ENCODE peak calls at places on chromosomes 2 and 18, in six cellular contexts. K is K562, X is GM12891, G is GM12878, Y is HepG2, E is H1. I is an unnamed sample.

GRCh38 chr2:212539145-212539880 is 711 bp upstream of the ERBB4 start:
- DNase-seq in K (no peak), X (no peak), G (no peak), Y (no peak), E (peak; percentile 44), I (no peak)

GRCh38 chr2:199994296-199994695 is 38.9 kb downstream of the MAIP1 start:
- DNase-seq in K (no peak), X (no peak), G (no peak), Y (no peak), E (no peak), I (no peak)

GRCh38 chr2:134170269-134170668 is 83.6 kb upstream of the MGAT5 start:
- DNase-seq in K (no peak), X (no peak), G (no peak), Y (no peak), E (no peak), I (no peak)

GRCh38 chr18:36819621-36820020 is 9.2 kb downstream of the TPGS2 start:
- DNase-seq in K (no peak), X (no peak), G (no peak), Y (no peak), E (no peak), I (no peak)

GRCh38 chr18:13989209-13989608 is 73.9 kb upstream of the MC2R start:
- DNase-seq in K (no peak), X (no peak), G (no peak), Y (no peak), E (no peak), I (no peak)

GRCh38 chr2:105126353-105126752 is 88.5 kb downstream of the MRPS9 start:
- DNase-seq in K (no peak), X (no peak), G (no peak), Y (no peak), E (no peak), I (no peak)

GRCh38 chr18:36579311-36579710 is 249.5 kb downstream of the TPGS2 start:
- DNase-seq in K (no peak), X (no peak), G (no peak), Y (no peak), E (no peak), I (no peak)

GRCh38 chr2:38163006-38163405 is 87.1 kb upstream of the CYP1B1 start:
- DNase-seq in K (no peak), X (no peak), G (no peak), Y (no peak), E (no peak), I (no peak)

GRCh38 chr2:9582624-9583023 is 27.0 kb upstream of the ADAM17 start:
- DNase-seq in K (no peak), X (no peak), G (no peak), Y (no peak), E (no peak), I (no peak)

GRCh38 chr2:78992807-78993517 is 32.5 kb upstream of the REG3G start:
- DNase-seq in K (no peak), X (peak; percentile 26), G (no peak), Y (no peak), E (peak; percentile 33), I (no peak)

GRCh38 chr2:71715951-71716696 is 262.8 kb downstream of the DYSF start:
- DNase-seq in K (no peak), X (no peak), G (no peak), Y (no peak), E (no peak), I (no peak)

GRCh38 chr2:71714601-71715240 is 261.4 kb downstream of the DYSF start:
- DNase-seq in K (no peak), X (no peak), G (no peak), Y (no peak), E (no peak), I (no peak)

GRCh38 chr2:71712179-71712818 is 258.9 kb downstream of the DYSF start:
- DNase-seq in K (no peak), X (no peak), G (no peak), Y (no peak), E (no peak), I (no peak)

GRCh38 chr2:71715241-71715750 is 261.9 kb downstream of the DYSF start:
- DNase-seq in K (no peak), X (no peak), G (no peak), Y (no peak), E (no peak), I (no peak)

GRCh38 chr2:71713581-71714580 is 260.5 kb downstream of the DYSF start:
- DNase-seq in K (no peak), X (no peak), G (no peak), Y (no peak), E (no peak), I (no peak)
- TF ChIP-seq TAF1 in K (no peak), X (no peak), G (no peak), Y (no peak), E (no peak), I (no peak)

DNA sequence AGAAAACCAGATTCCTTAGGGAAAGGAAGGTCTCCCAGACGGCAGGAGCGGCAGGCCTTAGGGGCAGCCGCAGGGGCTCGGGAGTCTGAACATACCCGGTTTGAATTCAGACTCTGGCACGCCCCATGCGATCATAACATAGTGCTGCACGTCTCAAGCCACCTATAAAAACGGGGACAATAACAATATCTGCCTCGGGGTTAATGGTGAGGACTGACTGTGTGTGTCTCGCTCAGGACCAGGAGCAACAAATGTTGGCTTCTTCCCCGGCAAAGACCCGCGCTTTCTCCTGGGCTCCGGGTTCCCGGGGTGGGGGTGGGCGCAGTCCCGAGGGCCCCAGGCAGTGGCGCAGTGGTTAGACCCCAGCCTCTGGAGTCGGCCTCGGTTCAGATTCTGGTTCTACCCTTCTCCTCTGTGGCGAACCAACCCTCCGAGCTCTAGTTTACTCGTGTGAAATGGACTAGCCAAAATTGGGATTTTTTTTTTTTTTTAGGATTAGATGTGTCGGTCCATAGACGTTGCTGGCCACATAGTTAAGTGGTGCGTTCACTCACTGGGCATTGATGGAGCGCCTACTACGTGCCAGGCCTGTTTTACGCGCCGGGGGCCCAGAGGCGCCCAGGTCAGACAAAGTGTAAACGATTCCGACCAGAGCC is 959 bp upstream of the SH3BP4 start:
- DNase-seq in K (no peak), X (no peak), G (no peak), Y (no peak), E (no peak), I (no peak)
- TF ChIP-seq POLR2A in K (no peak), X (no peak), G (no peak), Y (no peak), E (no peak), I (no peak)

DNA sequence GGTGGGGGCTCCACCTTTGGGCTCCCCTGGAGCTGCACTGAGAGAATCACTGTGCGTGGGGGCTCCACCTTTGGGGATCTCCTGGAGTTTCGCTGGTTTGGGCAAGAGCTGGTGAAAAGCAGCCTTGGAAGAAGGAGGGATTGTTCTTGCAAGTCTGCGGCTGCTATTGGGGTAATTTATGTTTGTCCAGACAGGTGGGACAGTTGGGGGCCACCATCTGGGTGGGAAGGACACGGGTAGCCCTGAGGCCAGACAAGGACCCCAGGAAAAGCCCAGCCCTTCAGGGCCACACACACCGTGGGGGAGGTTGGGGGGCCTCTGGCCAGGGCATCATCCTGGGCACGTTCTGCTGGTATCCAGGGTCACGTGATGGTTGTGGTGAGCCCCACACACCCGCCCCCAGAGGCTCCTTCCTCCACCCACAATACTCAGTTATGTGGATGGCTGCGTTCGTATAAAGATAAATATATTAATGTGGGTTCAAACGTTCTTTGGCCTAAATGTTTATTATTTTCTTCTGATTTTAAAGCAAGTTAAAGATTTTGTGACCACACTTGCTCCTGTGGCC is 47.7 kb downstream of the TPO start:
- DNase-seq in K (no peak), X (no peak), G (no peak), Y (no peak), E (no peak), I (no peak)
- TF ChIP-seq TAF1 in K (no peak), X (no peak), G (no peak), Y (no peak), E (no peak), I (no peak)

GRCh38 chr2:208269091-208269490 is 3.0 kb downstream of the PIKFYVE start:
- DNase-seq in K (peak; percentile 34), X (no peak), G (no peak), Y (peak; percentile 35), E (no peak), I (no peak)

GRCh38 chr2:208268553-208268952 is 2.5 kb downstream of the PIKFYVE start:
- DNase-seq in K (no peak), X (no peak), G (no peak), Y (no peak), E (no peak), I (no peak)

GRCh38 chr2:208265807-208266640 is at the start of gene PIKFYVE:
- DNase-seq in K (peak; percentile 96), X (peak; percentile 82), G (peak; percentile 91), Y (peak; percentile 99), E (peak; percentile 93), I (peak; percentile 85)

GRCh38 chr2:208266641-208267335 is 733 bp downstream of the PIKFYVE start:
- DNase-seq in K (no peak), X (no peak), G (no peak), Y (no peak), E (no peak), I (no peak)

GRCh38 chr2:208265371-208265806 is 666 bp upstream of the PIKFYVE start:
- DNase-seq in K (peak; percentile 52), X (peak; percentile 30), G (no peak), Y (peak; percentile 30), E (no peak), I (peak; percentile 37)
- TF ChIP-seq POLR2A in K (no peak), X (no peak), G (no peak), Y (peak; percentile 23), E (no peak), I (no peak)

GRCh38 chr18:11025270-11025669 is 124.1 kb downstream of the PIEZO2 start:
- DNase-seq in K (no peak), X (no peak), G (no peak), Y (no peak), E (no peak), I (no peak)
- TF ChIP-seq TAF1 in K (no peak), X (no peak), G (no peak), Y (no peak), E (no peak), I (no peak)

DNA sequence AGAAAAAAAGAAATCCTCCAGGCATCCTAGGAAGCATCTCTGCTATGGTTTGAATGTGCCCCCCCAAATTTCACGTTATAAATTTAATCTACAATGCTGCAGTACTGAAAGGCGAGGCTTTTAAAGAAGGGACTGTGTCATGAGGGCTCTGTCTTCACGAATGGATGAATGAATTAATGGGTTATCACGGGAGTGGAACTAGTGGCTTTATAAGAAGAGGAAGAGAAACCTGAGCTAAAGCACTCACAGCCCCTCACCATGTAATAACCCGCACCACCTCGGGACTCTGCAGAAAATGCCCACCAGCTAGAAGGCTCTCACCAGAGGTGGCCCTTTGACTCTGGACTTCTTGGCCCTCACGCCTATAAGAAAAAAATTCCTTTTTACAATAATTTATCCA is 27.6 kb downstream of the RNU4ATAC start:
- DNase-seq in K (no peak), X (no peak), G (no peak), Y (no peak), E (no peak), I (no peak)
- TF ChIP-seq POLR2A in K (no peak), X (no peak), G (no peak), Y (no peak), E (no peak), I (no peak)

I was measured in GM12892.